ENCODE peak calls at places on chromosomes 6 and 20, in seven cellular contexts. One of them, this sample, is unnamed. For H3K27me3, the result is how much of the 10 kb centered on the place peaks cover.

GRCh38 chr6:28203201-28203600 is 21.9 kb upstream of the ZSCAN9 start:
- DNase-seq in CD4-positive, alpha-beta memory T cell: no peak
- DNase-seq in adipocyte: no peak
- DNase-seq in left ventricle myocardium inferior: no peak
- DNase-seq in hepatocyte: no peak
- DNase-seq in CD8-positive, alpha-beta T cell: no peak
- DNase-seq in prostate gland: no peak
- DNase-seq in this sample: no peak

GRCh38 chr20:1934578-1935573 is 39.7 kb downstream of the SIRPA start:
- DNase-seq in hepatocyte: peak
- DNase-seq in adipocyte: peak
- DNase-seq in left ventricle myocardium inferior: peak
- DNase-seq in prostate gland: no peak
- DNase-seq in CD8-positive, alpha-beta T cell: no peak
- DNase-seq in CD4-positive, alpha-beta memory T cell: no peak
- DNase-seq in this sample: no peak

GRCh38 chr20:34402461-34402860 is 39.4 kb downstream of the ITCH start:
- DNase-seq in adipocyte: peak
- DNase-seq in hepatocyte: no peak
- DNase-seq in CD8-positive, alpha-beta T cell: no peak
- DNase-seq in CD4-positive, alpha-beta memory T cell: no peak
- DNase-seq in left ventricle myocardium inferior: no peak
- DNase-seq in prostate gland: no peak
- DNase-seq in this sample: no peak

GRCh38 chr6:80338201-80338836 is 231.8 kb downstream of the BCKDHB start:
- DNase-seq in left ventricle myocardium inferior: peak
- DNase-seq in CD8-positive, alpha-beta T cell: peak
- DNase-seq in CD4-positive, alpha-beta memory T cell: peak
- DNase-seq in hepatocyte: peak
- DNase-seq in adipocyte: peak
- DNase-seq in prostate gland: no peak
- DNase-seq in this sample: peak

GRCh38 chr6:33631971-33632585 is 11.0 kb downstream of the ITPR3 start:
- DNase-seq in prostate gland: no peak
- DNase-seq in CD8-positive, alpha-beta T cell: no peak
- DNase-seq in hepatocyte: peak
- DNase-seq in CD4-positive, alpha-beta memory T cell: no peak
- DNase-seq in adipocyte: no peak
- DNase-seq in left ventricle myocardium inferior: no peak
- DNase-seq in this sample: no peak

GRCh38 chr6:115969207-115969929 is 91.3 kb downstream of the FRK start:
- DNase-seq in adipocyte: peak
- DNase-seq in CD4-positive, alpha-beta memory T cell: no peak
- DNase-seq in left ventricle myocardium inferior: no peak
- DNase-seq in hepatocyte: no peak
- DNase-seq in CD8-positive, alpha-beta T cell: no peak
- DNase-seq in prostate gland: no peak
- DNase-seq in this sample: no peak

GRCh38 chr20:45833030-45833882 is at the start of gene SNX21:
- DNase-seq in CD8-positive, alpha-beta T cell: peak
- DNase-seq in adipocyte: peak
- DNase-seq in CD4-positive, alpha-beta memory T cell: no peak
- DNase-seq in prostate gland: peak
- DNase-seq in left ventricle myocardium inferior: peak
- DNase-seq in hepatocyte: peak
- DNase-seq in this sample: peak

GRCh38 chr20:51125774-51126173 is 102.9 kb upstream of the KCNG1 start:
- DNase-seq in left ventricle myocardium inferior: no peak
- DNase-seq in adipocyte: no peak
- DNase-seq in CD4-positive, alpha-beta memory T cell: no peak
- DNase-seq in CD8-positive, alpha-beta T cell: no peak
- DNase-seq in hepatocyte: no peak
- DNase-seq in prostate gland: no peak
- DNase-seq in this sample: no peak

GRCh38 chr6:25179051-25179778 is 100.0 kb upstream of the CARMIL1 start:
- DNase-seq in CD8-positive, alpha-beta T cell: no peak
- DNase-seq in left ventricle myocardium inferior: no peak
- DNase-seq in hepatocyte: peak
- DNase-seq in adipocyte: peak
- DNase-seq in CD4-positive, alpha-beta memory T cell: no peak
- DNase-seq in prostate gland: no peak
- DNase-seq in this sample: peak

GRCh38 chr6:136887899-136888298 is 34.2 kb upstream of the SLC35D3 start:
- DNase-seq in CD8-positive, alpha-beta T cell: no peak
- DNase-seq in CD4-positive, alpha-beta memory T cell: no peak
- DNase-seq in prostate gland: no peak
- DNase-seq in hepatocyte: no peak
- DNase-seq in adipocyte: no peak
- DNase-seq in left ventricle myocardium inferior: no peak
- DNase-seq in this sample: no peak

GRCh38 chr6:44788387-44788981 is 401.0 kb downstream of the CDC5L start:
- DNase-seq in prostate gland: no peak
- DNase-seq in adipocyte: peak
- DNase-seq in hepatocyte: no peak
- DNase-seq in CD4-positive, alpha-beta memory T cell: no peak
- DNase-seq in CD8-positive, alpha-beta T cell: no peak
- DNase-seq in left ventricle myocardium inferior: no peak
- DNase-seq in this sample: no peak

GRCh38 chr6:692858-693736 is at the start of gene EXOC2:
- DNase-seq in hepatocyte: peak
- DNase-seq in adipocyte: peak
- DNase-seq in left ventricle myocardium inferior: peak
- DNase-seq in CD8-positive, alpha-beta T cell: peak
- DNase-seq in prostate gland: peak
- DNase-seq in CD4-positive, alpha-beta memory T cell: peak
- DNase-seq in this sample: peak

GRCh38 chr20:50571466-50571865 is 61.3 kb downstream of the PTPN1 start:
- DNase-seq in CD8-positive, alpha-beta T cell: no peak
- DNase-seq in adipocyte: no peak
- DNase-seq in prostate gland: no peak
- DNase-seq in left ventricle myocardium inferior: no peak
- DNase-seq in CD4-positive, alpha-beta memory T cell: no peak
- DNase-seq in hepatocyte: no peak
- DNase-seq in this sample: no peak

GRCh38 chr20:48064929-48065328 is 279.6 kb upstream of the SULF2 start:
- DNase-seq in prostate gland: no peak
- DNase-seq in left ventricle myocardium inferior: no peak
- DNase-seq in CD8-positive, alpha-beta T cell: no peak
- DNase-seq in CD4-positive, alpha-beta memory T cell: no peak
- DNase-seq in hepatocyte: no peak
- DNase-seq in adipocyte: peak
- DNase-seq in this sample: no peak

GRCh38 chr6:56593801-56594318 is 48.8 kb downstream of the DST start:
- DNase-seq in hepatocyte: no peak
- DNase-seq in adipocyte: peak
- DNase-seq in CD8-positive, alpha-beta T cell: no peak
- DNase-seq in prostate gland: no peak
- DNase-seq in CD4-positive, alpha-beta memory T cell: no peak
- DNase-seq in left ventricle myocardium inferior: no peak
- DNase-seq in this sample: no peak

GRCh38 chr6:16760536-16761468 is at the start of gene ATXN1:
- DNase-seq in left ventricle myocardium inferior: peak
- DNase-seq in CD4-positive, alpha-beta memory T cell: no peak
- DNase-seq in prostate gland: peak
- DNase-seq in CD8-positive, alpha-beta T cell: peak
- DNase-seq in adipocyte: peak
- DNase-seq in hepatocyte: peak
- DNase-seq in this sample: peak

GRCh38 chr20:49685809-49686208 is 27.9 kb downstream of the B4GALT5 start:
- DNase-seq in CD8-positive, alpha-beta T cell: no peak
- DNase-seq in hepatocyte: no peak
- DNase-seq in adipocyte: peak
- DNase-seq in CD4-positive, alpha-beta memory T cell: no peak
- DNase-seq in left ventricle myocardium inferior: no peak
- DNase-seq in prostate gland: no peak
- DNase-seq in this sample: no peak

GRCh38 chr6:118641042-118641441 is 10.3 kb downstream of the CEP85L start:
- DNase-seq in CD8-positive, alpha-beta T cell: no peak
- DNase-seq in left ventricle myocardium inferior: no peak
- DNase-seq in hepatocyte: no peak
- DNase-seq in prostate gland: no peak
- DNase-seq in adipocyte: peak
- DNase-seq in CD4-positive, alpha-beta memory T cell: no peak
- DNase-seq in this sample: no peak

GRCh38 chr6:56714982-56715456 is 72.3 kb upstream of the DST start:
- DNase-seq in CD8-positive, alpha-beta T cell: no peak
- DNase-seq in adipocyte: peak
- DNase-seq in hepatocyte: no peak
- DNase-seq in left ventricle myocardium inferior: no peak
- DNase-seq in CD4-positive, alpha-beta memory T cell: no peak
- DNase-seq in prostate gland: no peak
- DNase-seq in this sample: peak

GRCh38 chr6:30955367-30956042 is 14.7 kb downstream of the MUCL3 start:
- DNase-seq in CD4-positive, alpha-beta memory T cell: peak
- DNase-seq in adipocyte: peak
- DNase-seq in prostate gland: no peak
- DNase-seq in CD8-positive, alpha-beta T cell: peak
- DNase-seq in left ventricle myocardium inferior: peak
- DNase-seq in hepatocyte: peak
- DNase-seq in this sample: no peak

GRCh38 chr6:103675807-103676406 is 1183.8 kb downstream of the HACE1 start:
- DNase-seq in prostate gland: no peak
- DNase-seq in CD8-positive, alpha-beta T cell: no peak
- DNase-seq in adipocyte: peak
- DNase-seq in left ventricle myocardium inferior: no peak
- DNase-seq in hepatocyte: peak
- DNase-seq in CD4-positive, alpha-beta memory T cell: no peak
- DNase-seq in this sample: peak

GRCh38 chr6:31871068-31871659 is 7.6 kb downstream of the SLC44A4 start:
- DNase-seq in left ventricle myocardium inferior: no peak
- DNase-seq in hepatocyte: peak
- DNase-seq in adipocyte: peak
- DNase-seq in CD4-positive, alpha-beta memory T cell: no peak
- DNase-seq in CD8-positive, alpha-beta T cell: no peak
- DNase-seq in prostate gland: no peak
- DNase-seq in this sample: no peak

GRCh38 chr20:45828589-45828988 is 1.5 kb upstream of the TNNC2 start:
- DNase-seq in left ventricle myocardium inferior: no peak
- DNase-seq in adipocyte: peak
- DNase-seq in CD8-positive, alpha-beta T cell: no peak
- DNase-seq in prostate gland: no peak
- DNase-seq in hepatocyte: no peak
- DNase-seq in CD4-positive, alpha-beta memory T cell: no peak
- DNase-seq in this sample: no peak

GRCh38 chr6:43877021-43877420 is 107.0 kb downstream of the VEGFA start:
- DNase-seq in prostate gland: no peak
- DNase-seq in adipocyte: no peak
- DNase-seq in CD4-positive, alpha-beta memory T cell: no peak
- DNase-seq in left ventricle myocardium inferior: no peak
- DNase-seq in hepatocyte: no peak
- DNase-seq in CD8-positive, alpha-beta T cell: no peak
- DNase-seq in this sample: no peak

GRCh38 chr6:97293198-97293696 is 10.2 kb upstream of the MMS22L start:
- DNase-seq in CD4-positive, alpha-beta memory T cell: no peak
- DNase-seq in adipocyte: no peak
- DNase-seq in prostate gland: no peak
- DNase-seq in hepatocyte: no peak
- DNase-seq in CD8-positive, alpha-beta T cell: no peak
- DNase-seq in left ventricle myocardium inferior: no peak
- DNase-seq in this sample: no peak

GRCh38 chr6:163132050-163132750 is 282.3 kb upstream of the QKI start:
- DNase-seq in adipocyte: no peak
- DNase-seq in left ventricle myocardium inferior: no peak
- DNase-seq in CD8-positive, alpha-beta T cell: no peak
- DNase-seq in hepatocyte: no peak
- DNase-seq in prostate gland: no peak
- DNase-seq in CD4-positive, alpha-beta memory T cell: no peak
- DNase-seq in this sample: no peak

DNA sequence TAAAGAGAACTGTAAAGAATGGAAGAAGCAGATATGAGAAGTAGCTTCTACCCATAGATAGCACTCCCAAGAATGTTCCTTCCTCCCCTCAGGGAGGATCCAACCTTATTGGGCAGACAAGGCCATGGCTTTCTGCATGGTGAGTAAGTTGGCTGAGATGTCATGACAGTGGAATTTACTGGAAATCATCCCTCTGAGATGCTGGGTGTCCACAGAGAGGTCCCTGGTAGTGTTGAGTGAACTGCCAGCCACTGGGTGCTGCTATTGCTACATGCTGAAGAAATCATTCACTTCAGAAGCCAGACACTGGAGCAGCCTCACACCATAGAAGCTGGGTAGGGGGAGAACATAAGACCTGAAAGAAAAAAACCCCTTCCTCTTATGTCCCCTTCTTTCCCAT is 46.4 kb upstream of the FERMT1 start:
- DNase-seq in prostate gland: no peak
- DNase-seq in CD8-positive, alpha-beta T cell: no peak
- DNase-seq in CD4-positive, alpha-beta memory T cell: no peak
- DNase-seq in hepatocyte: peak
- DNase-seq in adipocyte: no peak
- DNase-seq in left ventricle myocardium inferior: no peak
- DNase-seq in this sample: no peak
- H3K27me3 ChIP-seq in prostate gland: under half
- H3K27me3 ChIP-seq in CD8-positive, alpha-beta T cell: under half
- H3K27me3 ChIP-seq in CD4-positive, alpha-beta memory T cell: under half
- H3K27me3 ChIP-seq in hepatocyte: under half
- H3K27me3 ChIP-seq in adipocyte: under half
- H3K27me3 ChIP-seq in left ventricle myocardium inferior: under half
- H3K27me3 ChIP-seq in this sample: under half

GRCh38 chr20:57870597-57871236 is 160.9 kb upstream of the PMEPA1 start:
- DNase-seq in adipocyte: no peak
- DNase-seq in hepatocyte: no peak
- DNase-seq in CD8-positive, alpha-beta T cell: no peak
- DNase-seq in prostate gland: no peak
- DNase-seq in CD4-positive, alpha-beta memory T cell: no peak
- DNase-seq in left ventricle myocardium inferior: no peak
- DNase-seq in this sample: no peak
- H3K27me3 ChIP-seq in adipocyte: half or more
- H3K27me3 ChIP-seq in hepatocyte: under half
- H3K27me3 ChIP-seq in CD8-positive, alpha-beta T cell: under half
- H3K27me3 ChIP-seq in prostate gland: under half
- H3K27me3 ChIP-seq in CD4-positive, alpha-beta memory T cell: under half
- H3K27me3 ChIP-seq in left ventricle myocardium inferior: under half
- H3K27me3 ChIP-seq in this sample: under half

GRCh38 chr6:159169557-159170332 is 545 bp downstream of the FNDC1 start:
- DNase-seq in CD4-positive, alpha-beta memory T cell: no peak
- DNase-seq in prostate gland: no peak
- DNase-seq in left ventricle myocardium inferior: peak
- DNase-seq in hepatocyte: peak
- DNase-seq in CD8-positive, alpha-beta T cell: no peak
- DNase-seq in adipocyte: peak
- DNase-seq in this sample: peak
- H3K27me3 ChIP-seq in CD4-positive, alpha-beta memory T cell: under half
- H3K27me3 ChIP-seq in prostate gland: under half
- H3K27me3 ChIP-seq in left ventricle myocardium inferior: half or more
- H3K27me3 ChIP-seq in hepatocyte: half or more
- H3K27me3 ChIP-seq in CD8-positive, alpha-beta T cell: under half
- H3K27me3 ChIP-seq in adipocyte: under half
- H3K27me3 ChIP-seq in this sample: half or more

DNA sequence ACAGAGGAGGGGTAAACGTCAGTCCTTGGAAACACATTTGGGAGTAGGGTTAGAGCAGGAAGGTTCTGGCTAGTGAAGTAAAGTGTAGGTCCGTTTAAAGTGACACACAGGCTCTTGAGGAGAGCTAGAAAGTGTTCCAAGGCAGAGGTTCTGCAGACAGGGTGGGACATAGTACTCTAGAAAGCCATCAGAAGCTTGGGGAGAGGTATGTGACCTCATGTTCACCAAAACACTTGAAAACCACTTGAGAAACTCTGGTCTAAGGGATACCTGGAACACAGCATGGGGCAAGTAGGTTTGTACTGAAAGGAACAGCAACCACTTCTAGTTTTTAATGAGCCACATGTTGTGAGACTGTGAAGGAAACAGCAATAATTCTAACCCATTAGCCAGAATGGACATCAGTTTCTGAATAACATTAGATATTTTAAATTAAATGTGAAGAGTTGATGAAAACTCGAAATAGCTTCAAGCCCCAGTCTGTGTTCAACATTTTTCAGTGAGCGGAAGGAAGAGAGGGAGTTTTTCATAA is 49.0 kb downstream of the SOBP start:
- DNase-seq in CD8-positive, alpha-beta T cell: no peak
- DNase-seq in hepatocyte: no peak
- DNase-seq in prostate gland: no peak
- DNase-seq in left ventricle myocardium inferior: no peak
- DNase-seq in adipocyte: no peak
- DNase-seq in CD4-positive, alpha-beta memory T cell: no peak
- DNase-seq in this sample: no peak
- H3K27me3 ChIP-seq in CD8-positive, alpha-beta T cell: under half
- H3K27me3 ChIP-seq in hepatocyte: under half
- H3K27me3 ChIP-seq in prostate gland: under half
- H3K27me3 ChIP-seq in left ventricle myocardium inferior: under half
- H3K27me3 ChIP-seq in adipocyte: under half
- H3K27me3 ChIP-seq in CD4-positive, alpha-beta memory T cell: under half
- H3K27me3 ChIP-seq in this sample: under half